ENCODE peak calls at places on chromosome 7, in ten cellular contexts. E is HuH-7.5; N is RCC 7860; Q is right cardiac atrium; C is stimulated activated CD8-positive, alpha-beta memory T cell treated with anti-CD3 and anti-CD28 coated beads, Interleukin-2, amount 100 ng/mL, for 1 hour; T is COR-L47; Z is Daoy; W is heart left ventricle; Y is stimulated activated CD4-positive, alpha-beta T cell treated with anti-CD3 and anti-CD28 coated beads, Interleukin-15, amount 100 ng/mL, for 24 hours; J is EL. R is an unnamed sample.

GRCh38 chr7:35793225-35793579 is 7.7 kb upstream of the SEPTIN7 start:
- DNase-seq in C (no peak), T (no peak), N (no peak), E (no peak), J (no peak), Q (no peak), W (peak), Y (no peak), Z (no peak), R (no peak)

GRCh38 chr7:31448649-31449048 is 65.2 kb upstream of the ITPRID1 start:
- DNase-seq in T (no peak), Y (no peak), Z (no peak), C (no peak), N (no peak), W (no peak), E (no peak), Q (no peak), J (no peak), R (no peak)

GRCh38 chr7:81064446-81064845 is 145.6 kb upstream of the SEMA3C start:
- DNase-seq in C (no peak), E (no peak), Y (no peak), J (no peak), Q (peak), N (no peak), T (no peak), Z (no peak), W (no peak), R (no peak)

GRCh38 chr7:96080021-96080420 is 241.9 kb downstream of the SLC25A13 start:
- DNase-seq in N (no peak), W (no peak), E (no peak), C (no peak), T (peak), J (no peak), Y (no peak), Z (no peak), Q (no peak), R (no peak)

GRCh38 chr7:151938550-151938949 is 17.7 kb upstream of the GALNTL5 start:
- DNase-seq in E (no peak), Z (no peak), C (no peak), Y (no peak), Q (no peak), T (no peak), W (no peak), J (no peak), N (no peak), R (no peak)

GRCh38 chr7:126637538-126637937 is 615.2 kb downstream of the GRM8 start:
- DNase-seq in T (no peak), Y (no peak), Q (no peak), C (no peak), E (no peak), Z (no peak), N (no peak), J (no peak), W (no peak), R (no peak)

GRCh38 chr7:355568-355967 is 65.6 kb downstream of the FOXL3 start:
- DNase-seq in J (no peak), Q (no peak), Y (no peak), T (no peak), W (no peak), Z (no peak), E (no peak), C (no peak), N (no peak), R (no peak)

GRCh38 chr7:36280840-36281812 is 108.5 kb upstream of the ANLN start:
- DNase-seq in W (peak), C (no peak), J (peak), Q (peak), Y (no peak), Z (peak), E (no peak), T (peak), N (peak), R (peak)

GRCh38 chr7:156842317-156842716 is 50.7 kb downstream of the LMBR1 start:
- DNase-seq in Q (no peak), J (no peak), Y (no peak), T (no peak), W (no peak), N (no peak), Z (no peak), C (no peak), E (no peak), R (no peak)

GRCh38 chr7:128755816-128756476 is 16.8 kb downstream of the CALU start:
- DNase-seq in N (no peak), T (no peak), C (no peak), J (peak), Z (no peak), W (no peak), Y (no peak), E (no peak), Q (no peak), R (no peak)

GRCh38 chr7:23544913-23545354 is 13.2 kb upstream of the TRA2A start:
- DNase-seq in E (peak), Z (peak), N (peak), J (peak), C (no peak), T (peak), W (no peak), Q (no peak), Y (no peak), R (no peak)

GRCh38 chr7:30562498-30562897 is 32.2 kb upstream of the GARS1 start:
- DNase-seq in Y (no peak), J (no peak), Z (peak), W (no peak), E (no peak), N (peak), C (no peak), T (peak), Q (peak), R (no peak)

GRCh38 chr7:43904533-43905208 is 1.7 kb downstream of the URGCP start:
- DNase-seq in Y (no peak), W (no peak), Z (peak), N (no peak), Q (no peak), T (no peak), E (no peak), J (peak), C (no peak), R (no peak)

GRCh38 chr7:78083466-78084120 is 285.0 kb downstream of the PHTF2 start:
- DNase-seq in W (no peak), Y (no peak), Q (no peak), E (no peak), N (no peak), T (no peak), Z (no peak), C (no peak), J (peak), R (no peak)

GRCh38 chr7:84043661-84044191 is 150.9 kb downstream of the SEMA3A start:
- DNase-seq in Z (no peak), N (no peak), C (no peak), T (no peak), E (no peak), Q (no peak), Y (no peak), W (no peak), J (no peak), R (no peak)

GRCh38 chr7:55172881-55173609 is 154.2 kb downstream of the EGFR start:
- DNase-seq in N (no peak), T (no peak), J (no peak), Y (no peak), C (no peak), E (no peak), Q (no peak), Z (no peak), W (peak), R (no peak)

GRCh38 chr7:108307246-108307982 is 148.8 kb downstream of the NRCAM start:
- DNase-seq in E (no peak), W (no peak), N (no peak), Z (no peak), J (no peak), Y (no peak), C (no peak), T (no peak), Q (no peak), R (no peak)

GRCh38 chr7:103065666-103066065 is 8.9 kb downstream of the FBXL13 start:
- DNase-seq in W (no peak), Q (peak), T (peak), C (peak), E (peak), N (no peak), Y (peak), J (peak), Z (peak), R (peak)

GRCh38 chr7:46759711-46760480 is 822.0 kb downstream of the TNS3 start:
- DNase-seq in Y (no peak), J (peak), N (no peak), E (no peak), Z (peak), T (no peak), Q (no peak), C (no peak), W (no peak), R (no peak)

GRCh38 chr7:100366411-100367250 is 6.7 kb upstream of the PILRA start:
- DNase-seq in Y (peak), C (no peak), Q (no peak), J (no peak), W (no peak), E (no peak), Z (no peak), N (no peak), T (no peak), R (no peak)

GRCh38 chr7:16587785-16588184 is 57.8 kb downstream of the ANKMY2 start:
- DNase-seq in T (no peak), J (no peak), E (no peak), W (no peak), N (no peak), C (no peak), Z (peak), Y (no peak), Q (no peak), R (no peak)

GRCh38 chr7:127484954-127485353 is 92.4 kb upstream of the ZNF800 start:
- DNase-seq in C (no peak), W (no peak), Q (no peak), J (no peak), E (no peak), Z (no peak), N (no peak), Y (no peak), T (no peak), R (no peak)

GRCh38 chr7:49852619-49853462 is 79.4 kb downstream of the VWC2 start:
- DNase-seq in W (no peak), T (peak), E (peak), Y (peak), C (no peak), N (peak), J (peak), Z (peak), Q (no peak), R (no peak)

GRCh38 chr7:91772100-91772794 is 108.3 kb downstream of the MTERF1 start:
- DNase-seq in Z (no peak), N (no peak), T (no peak), Y (no peak), Q (no peak), J (no peak), E (no peak), W (no peak), C (no peak), R (no peak)

GRCh38 chr7:84722734-84723133 is 464.1 kb downstream of the SEMA3D start:
- DNase-seq in E (no peak), Z (no peak), N (no peak), J (no peak), T (no peak), C (no peak), Q (no peak), W (no peak), Y (no peak), R (no peak)

GRCh38 chr7:145224775-145225174 is 388.9 kb upstream of the TPK1 start:
- DNase-seq in N (no peak), E (no peak), T (no peak), J (no peak), Z (no peak), C (no peak), Q (no peak), W (no peak), Y (no peak), R (no peak)

R was measured in Right ventricle myocardium superior.